ENCODE peak calls at places on chromosome 13, in five cellular contexts. Q is NCI-H2171 treated with DMSO at 0.1 percent for 48 hours; M is amygdala; K is stimulated activated CD4-positive, alpha-beta T cell treated with anti-CD3 and anti-CD28 coated beads, Interleukin-1b, Interleukin-23, amount 100 ng/mL, for 48 hours; I is activated T-helper 1 cell treated with anti-CD3 and anti-CD28 coated beads, Interleukin-2, amount 50 U/mL, for 16 hours. F is an unnamed sample.

GRCh38 chr13:76884167-76884566 is 2.0 kb downstream of the KCTD12 start:
- DNase-seq in Q (peak), M (no peak), K (peak), I (no peak), F (no peak)

GRCh38 chr13:43301341-43301969 is 278.1 kb downstream of the DNAJC15 start:
- DNase-seq in Q (peak), M (no peak), K (no peak), I (no peak), F (no peak)

GRCh38 chr13:77185721-77186120 is 141.2 kb downstream of the MYCBP2 start:
- DNase-seq in Q (no peak), M (no peak), K (no peak), I (no peak), F (no peak)

GRCh38 chr13:27038323-27038722 is 133.3 kb downstream of the USP12 start:
- DNase-seq in Q (no peak), M (no peak), K (no peak), I (no peak), F (no peak)

GRCh38 chr13:39516140-39516539 is 86.9 kb downstream of the LHFPL6 start:
- DNase-seq in Q (no peak), M (no peak), K (no peak), I (no peak), F (no peak)

GRCh38 chr13:65929436-65929835 is 1300.7 kb downstream of the PCDH9 start:
- DNase-seq in Q (no peak), M (no peak), K (no peak), I (no peak), F (no peak)

GRCh38 chr13:106521101-106521799 is 14.2 kb downstream of the EFNB2 start:
- DNase-seq in Q (peak), M (no peak), K (no peak), I (no peak), F (no peak)

GRCh38 chr13:24212254-24212653 is 51.7 kb downstream of the SPATA13 start:
- DNase-seq in Q (no peak), M (no peak), K (no peak), I (no peak), F (no peak)

GRCh38 chr13:99225078-99225477 is 24.4 kb downstream of the UBAC2 start:
- DNase-seq in Q (no peak), M (no peak), K (no peak), I (no peak), F (no peak)

GRCh38 chr13:113882266-113882627 is 18.4 kb upstream of the GAS6 start:
- DNase-seq in Q (no peak), M (no peak), K (no peak), I (no peak), F (peak)

GRCh38 chr13:37657134-37657533 is 58.6 kb upstream of the POSTN start:
- DNase-seq in Q (no peak), M (no peak), K (no peak), I (no peak), F (no peak)

GRCh38 chr13:94157705-94158218 is 321.7 kb downstream of the DCT start:
- DNase-seq in Q (no peak), M (no peak), K (no peak), I (no peak), F (no peak)

GRCh38 chr13:51831519-51831918 is 13.5 kb downstream of the TMEM272 start:
- DNase-seq in Q (no peak), M (no peak), K (no peak), I (no peak), F (no peak)

GRCh38 chr13:31045621-31046081 is 113.2 kb downstream of the TEX26 start:
- DNase-seq in Q (no peak), M (no peak), K (peak), I (peak), F (no peak)

GRCh38 chr13:78339927-78340326 is 263.4 kb downstream of the POU4F1 start:
- DNase-seq in Q (no peak), M (no peak), K (no peak), I (no peak), F (no peak)

GRCh38 chr13:28497143-28497876 is 2.4 kb upstream of the FLT1 start:
- DNase-seq in Q (no peak), M (no peak), K (no peak), I (no peak), F (no peak)

GRCh38 chr13:32430018-32430747 is 2.3 kb upstream of the N4BP2L1 start:
- DNase-seq in Q (no peak), M (no peak), K (no peak), I (no peak), F (no peak)